ENCODE peak calls at places on chromosomes 6 and 20, in five cellular contexts. W is glutamatergic neuron, U is osteocyte, X is endothelial cell, D is kidney. M is an unnamed sample.

GRCh38 chr6:1575213-1576041 is 34.3 kb upstream of the FOXC1 start:
- DNase-seq in W (peak), U (peak), X (no peak), D (no peak), M (no peak)

GRCh38 chr6:31730631-31731086 is 1.6 kb upstream of the DDAH2 start:
- DNase-seq in W (no peak), U (no peak), X (no peak), D (peak), M (no peak)

GRCh38 chr6:170092826-170093225 is 198.1 kb downstream of the DLL1 start:
- DNase-seq in W (no peak), U (peak), X (no peak), D (no peak), M (no peak)

GRCh38 chr6:18025591-18025990 is 38.2 kb upstream of the KIF13A start:
- DNase-seq in W (no peak), U (peak), X (no peak), D (no peak), M (no peak)

GRCh38 chr6:27839303-27840081 is 72.7 kb downstream of the OR2B2 start:
- DNase-seq in W (no peak), U (no peak), X (no peak), D (no peak), M (no peak)

GRCh38 chr20:49228676-49229075 is 9.5 kb downstream of the DDX27 start:
- DNase-seq in W (no peak), U (no peak), X (no peak), D (no peak), M (no peak)

GRCh38 chr20:43959079-43959919 is 44.6 kb downstream of the TOX2 start:
- DNase-seq in W (no peak), U (no peak), X (no peak), D (no peak), M (no peak)

GRCh38 chr6:30759575-30760239 is 15.4 kb upstream of the IER3 start:
- DNase-seq in W (no peak), U (no peak), X (no peak), D (no peak), M (no peak)

GRCh38 chr6:122165014-122165413 is 234.4 kb upstream of the HSF2 start:
- DNase-seq in W (no peak), U (no peak), X (no peak), D (no peak), M (no peak)

GRCh38 chr6:1832844-1833787 is 223.4 kb downstream of the FOXC1 start:
- DNase-seq in W (no peak), U (no peak), X (no peak), D (peak), M (no peak)

GRCh38 chr20:44450938-44451450 is 24.7 kb upstream of the TTPAL start:
- DNase-seq in W (no peak), U (no peak), X (no peak), D (no peak), M (no peak)

GRCh38 chr6:158817298-158818007 is 1.7 kb downstream of the EZR start:
- DNase-seq in W (peak), U (no peak), X (peak), D (no peak), M (no peak)

GRCh38 chr6:34583461-34583860 is 27.3 kb upstream of the SPDEF start:
- DNase-seq in W (no peak), U (no peak), X (no peak), D (no peak), M (peak)

GRCh38 chr20:41124451-41125094 is 12.8 kb upstream of the PLCG1 start:
- DNase-seq in W (no peak), U (no peak), X (no peak), D (no peak), M (no peak)

GRCh38 chr6:138289739-138290138 is 71.4 kb upstream of the PBOV1 start:
- DNase-seq in W (peak), U (no peak), X (peak), D (no peak), M (peak)

GRCh38 chr6:74447013-74447412 is 751.0 kb downstream of the CD109 start:
- DNase-seq in W (no peak), U (no peak), X (no peak), D (no peak), M (peak)

GRCh38 chr6:52288216-52288615 is 3.7 kb upstream of the MCM3 start:
- DNase-seq in W (no peak), U (no peak), X (no peak), D (no peak), M (no peak)

GRCh38 chr6:116461563-116462507 is 660 bp downstream of the CALHM6 start:
- DNase-seq in W (peak), U (no peak), X (peak), D (peak), M (peak)

GRCh38 chr20:57794600-57795346 is 85.0 kb upstream of the PMEPA1 start:
- DNase-seq in W (no peak), U (no peak), X (no peak), D (no peak), M (no peak)

GRCh38 chr6:69343856-69344255 is 453.0 kb downstream of the LMBRD1 start:
- DNase-seq in W (no peak), U (no peak), X (no peak), D (no peak), M (no peak)

GRCh38 chr20:58021481-58021880 is 207.0 kb downstream of the ANKRD60 start:
- DNase-seq in W (peak), U (no peak), X (no peak), D (peak), M (no peak)

GRCh38 chr6:148146717-148147116 is 195.9 kb upstream of the SASH1 start:
- DNase-seq in W (no peak), U (no peak), X (no peak), D (no peak), M (no peak)

GRCh38 chr20:42018979-42019378 is 400.8 kb upstream of the CHD6 start:
- DNase-seq in W (no peak), U (no peak), X (no peak), D (no peak), M (no peak)

DNA sequence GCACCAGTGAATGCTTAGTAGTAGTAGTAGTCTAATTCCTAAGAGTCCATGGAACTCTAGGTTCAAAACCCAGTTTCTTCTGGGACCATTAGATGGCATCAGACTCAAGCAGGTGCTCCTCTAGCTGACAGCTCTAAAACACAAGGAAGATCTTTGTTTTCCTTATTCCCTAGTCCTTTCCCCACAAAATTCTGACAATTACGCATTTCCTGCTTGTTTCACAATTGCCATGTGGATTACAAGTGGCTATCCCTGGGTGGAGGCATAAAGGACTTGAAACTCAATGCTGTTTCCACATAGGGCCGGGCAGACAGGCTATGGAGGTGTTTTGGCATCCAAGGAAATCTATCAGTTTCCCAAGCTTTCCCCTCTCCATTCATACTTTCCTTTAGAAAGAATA is 9.2 kb upstream of the HLA-DOB start:
- DNase-seq in W (no peak), U (no peak), X (no peak), D (no peak), M (no peak)
- TF ChIP-seq CTCF in W (no peak), U (peak), X (no peak), D (peak), M (no peak)

DNA sequence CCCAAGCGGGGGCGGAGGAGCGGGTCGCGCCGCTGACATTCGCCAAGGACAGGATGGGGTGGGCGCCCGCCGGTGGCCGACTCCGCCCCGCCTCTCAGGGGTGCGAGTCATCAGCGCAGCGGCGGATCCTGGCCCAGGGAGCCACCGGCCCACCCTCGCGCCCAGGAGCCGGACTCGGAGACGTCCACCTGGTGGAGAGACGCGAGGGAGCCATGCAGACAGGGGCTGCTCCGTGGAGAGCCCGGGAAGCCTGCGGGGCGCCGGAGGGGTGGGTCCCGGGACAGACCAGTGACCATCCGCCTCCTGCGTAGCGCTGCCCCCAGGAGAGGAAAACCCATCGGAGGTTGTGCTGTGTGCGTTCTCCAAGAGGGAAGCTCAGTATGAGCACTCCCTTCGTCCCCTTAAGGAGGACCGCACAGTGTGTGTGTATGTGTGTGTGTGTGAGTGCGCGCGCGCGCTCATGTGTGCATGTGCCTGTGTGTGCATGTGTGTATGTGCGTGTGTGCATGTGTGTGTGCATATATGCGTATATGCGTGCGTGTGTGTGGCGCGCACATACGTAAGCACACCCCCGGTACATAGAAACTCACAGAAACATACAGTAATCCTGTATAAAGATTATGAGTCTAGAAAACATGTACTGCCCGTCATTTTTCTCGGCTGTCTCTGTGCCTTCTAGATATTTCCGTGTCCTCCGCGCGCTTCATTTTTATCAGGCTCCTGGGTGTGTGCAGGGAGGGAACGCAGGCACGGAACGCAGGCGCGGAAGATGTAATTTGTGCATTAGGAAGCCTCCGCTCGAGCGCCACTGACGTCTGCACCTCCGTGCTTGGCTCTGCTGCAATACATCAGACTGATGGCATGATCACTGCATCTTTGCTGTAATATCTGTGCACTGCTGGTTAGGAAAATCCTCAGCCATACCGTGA is 158.9 kb downstream of the TBXT start:
- DNase-seq in W (peak), U (peak), X (no peak), D (no peak), M (no peak)
- TF ChIP-seq CTCF in W (peak), U (no peak), X (no peak), D (no peak), M (no peak)

DNA sequence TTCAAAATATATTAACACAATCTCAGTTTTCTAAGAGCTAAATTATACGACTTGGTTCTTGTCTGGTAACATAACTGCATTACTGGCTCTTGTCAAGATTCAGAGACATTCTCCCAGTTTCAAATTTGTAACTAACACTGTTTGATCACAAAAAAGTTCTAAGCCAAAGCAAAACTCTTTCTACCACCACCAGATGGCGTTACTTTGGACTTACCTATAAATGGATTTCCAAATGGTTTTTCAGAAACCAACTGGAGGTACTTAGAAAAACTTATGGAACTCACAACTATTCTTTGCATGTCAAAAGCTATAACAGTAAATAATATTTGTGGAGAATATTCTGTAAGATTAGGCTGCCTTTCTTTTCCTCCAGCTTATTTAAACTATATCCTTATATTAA is 34.2 kb upstream of the GFRAL start:
- DNase-seq in W (no peak), U (no peak), X (no peak), D (no peak), M (peak)
- TF ChIP-seq CTCF in W (peak), U (peak), X (no peak), D (no peak), M (no peak)

DNA sequence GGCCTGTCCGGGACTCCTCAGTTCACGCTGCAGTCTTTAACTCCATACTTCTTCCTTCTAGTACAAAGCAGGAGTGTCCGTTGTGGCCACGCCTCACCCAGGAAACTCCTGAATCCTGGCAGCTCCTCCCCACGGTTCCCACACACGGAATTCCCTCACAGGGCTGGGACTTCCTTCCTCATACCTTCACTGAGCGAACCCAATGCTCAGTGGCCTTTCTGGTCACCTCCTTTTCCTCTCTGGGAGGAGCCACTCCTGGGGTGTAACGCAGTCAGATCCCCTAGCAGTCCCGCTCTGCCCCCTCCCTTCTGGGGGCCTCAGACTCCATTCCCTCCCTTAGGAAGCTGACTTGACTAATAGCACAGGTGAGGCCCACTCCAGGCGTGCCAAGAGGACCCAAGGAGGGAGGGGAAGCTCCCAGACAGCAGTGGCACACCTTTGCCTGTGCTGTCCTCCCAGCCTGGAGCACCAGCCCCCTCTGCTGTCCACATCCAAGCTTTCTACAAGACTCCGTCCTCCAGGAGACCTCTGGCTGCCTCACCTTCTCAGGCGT is at the start of gene SLC52A3:
- DNase-seq in W (peak), U (no peak), X (peak), D (no peak), M (peak)
- TF ChIP-seq CTCF in W (no peak), U (no peak), X (peak), D (peak), M (no peak)

M was measured in GM13976.